ENCODE peak calls at places on chromosomes 6 and 20, in nine cellular contexts. S, F, D, A, Z, I, T, W and P are unnamed samples.

GRCh38 chr6:16747232-16748027 is 13.8 kb downstream of the ATXN1 start:
- DNase-seq in I (no peak), D (no peak), T (no peak), Z (peak; percentile 80), A (no peak), S (no peak), F (no peak), W (no peak), P (no peak)

GRCh38 chr6:9397981-9398559 is 962.7 kb upstream of the SLC35B3 start:
- DNase-seq in A (no peak), T (no peak), S (no peak), I (no peak), Z (no peak), W (no peak), F (no peak), D (no peak), P (no peak)

GRCh38 chr6:88359530-88360202 is 193.5 kb upstream of the CNR1 start:
- DNase-seq in Z (no peak), D (peak; percentile 94), T (no peak), F (no peak), W (no peak), A (no peak), I (no peak), S (no peak), P (no peak)

GRCh38 chr6:159086033-159086618 is 41.3 kb upstream of the TAGAP start:
- DNase-seq in Z (no peak), F (no peak), D (no peak), A (no peak), T (no peak), W (no peak), S (no peak), I (no peak), P (no peak)

GRCh38 chr6:81331526-81331925 is 421.0 kb downstream of the TENT5A start:
- DNase-seq in T (no peak), F (no peak), S (no peak), I (no peak), Z (peak; percentile 44), D (no peak), A (no peak), W (no peak), P (no peak)

GRCh38 chr20:22915512-22915911 is 119.6 kb upstream of the SSTR4 start:
- DNase-seq in S (no peak), W (no peak), Z (no peak), D (no peak), I (no peak), T (no peak), F (no peak), A (no peak), P (no peak)

GRCh38 chr6:129015721-129016120 is 132.8 kb downstream of the LAMA2 start:
- DNase-seq in T (no peak), F (no peak), Z (no peak), A (no peak), S (no peak), I (no peak), W (no peak), D (peak; percentile 89), P (no peak)

GRCh38 chr20:60239981-60240380 is 281.8 kb downstream of the CDH26 start:
- DNase-seq in F (no peak), T (no peak), I (no peak), Z (no peak), W (no peak), A (no peak), D (no peak), S (no peak), P (no peak)

GRCh38 chr6:134802426-134803058 is 147.4 kb downstream of the ALDH8A1 start:
- DNase-seq in A (no peak), F (no peak), S (no peak), W (no peak), Z (no peak), D (no peak), I (no peak), T (no peak), P (no peak)

GRCh38 chr20:34185766-34186620 is 55.2 kb upstream of the ASIP start:
- DNase-seq in A (no peak), D (no peak), T (no peak), Z (peak; percentile 46), W (no peak), I (no peak), S (no peak), F (no peak), P (no peak)

GRCh38 chr20:38965264-38965663 is 3.1 kb downstream of the DHX35 start:
- DNase-seq in F (no peak), I (no peak), Z (no peak), A (no peak), S (no peak), T (no peak), D (no peak), W (no peak), P (no peak)

GRCh38 chr20:61482425-61482887 is 230.4 kb downstream of the CDH4 start:
- DNase-seq in S (no peak), W (no peak), F (no peak), A (no peak), I (no peak), Z (no peak), D (no peak), T (no peak), P (no peak)

GRCh38 chr6:36967301-36967700 is 12.8 kb downstream of the PI16 start:
- DNase-seq in Z (no peak), A (no peak), T (no peak), F (no peak), I (no peak), S (no peak), W (no peak), D (no peak), P (no peak)

GRCh38 chr6:87277123-87277522 is 45.3 kb upstream of the SMIM8 start:
- DNase-seq in T (no peak), D (peak; percentile 16), Z (peak; percentile 10), W (no peak), A (no peak), F (peak; percentile 45), S (no peak), I (no peak), P (no peak)

GRCh38 chr20:16556299-16556698 is 16.9 kb downstream of the KIF16B start:
- DNase-seq in Z (no peak), F (no peak), T (no peak), S (no peak), D (no peak), I (no peak), W (no peak), A (no peak), P (no peak)

GRCh38 chr6:39137235-39137634 is 22.2 kb upstream of the SAYSD1 start:
- DNase-seq in D (peak; percentile 39), A (peak; percentile 1), W (peak; percentile 24), Z (peak; percentile 66), F (no peak), T (no peak), I (peak; percentile 17), S (peak; percentile 27), P (no peak)

GRCh38 chr20:33229843-33230242 is 6.0 kb upstream of the BPIFA1 start:
- DNase-seq in T (no peak), D (no peak), W (peak; percentile 44), A (no peak), I (no peak), Z (no peak), S (no peak), F (no peak), P (no peak)

GRCh38 chr6:129280719-129281118 is 397.8 kb downstream of the LAMA2 start:
- DNase-seq in I (peak; percentile 40), A (no peak), S (peak; percentile 55), F (peak; percentile 85), D (no peak), W (peak; percentile 5), T (peak; percentile 11), Z (no peak), P (no peak)

GRCh38 chr20:51750037-51750769 is 18.0 kb downstream of the ATP9A start:
- DNase-seq in S (no peak), D (no peak), I (peak; percentile 6), A (no peak), T (peak; percentile 16), Z (peak; percentile 92), W (no peak), F (no peak), P (no peak)

GRCh38 chr6:109944448-109944847 is 33.7 kb upstream of the GPR6 start:
- DNase-seq in W (no peak), I (no peak), F (no peak), S (no peak), T (no peak), Z (no peak), A (no peak), D (no peak), P (no peak)

GRCh38 chr6:143514996-143515760 is 3.7 kb upstream of the FUCA2 start:
- DNase-seq in A (no peak), F (peak; percentile 79), S (no peak), Z (peak; percentile 75), W (no peak), D (no peak), I (no peak), T (no peak), P (peak; percentile 35)

GRCh38 chr20:17775600-17775999 is 75.8 kb downstream of the BANF2 start:
- DNase-seq in T (no peak), D (no peak), W (no peak), I (no peak), Z (no peak), S (no peak), A (no peak), F (no peak), P (no peak)

GRCh38 chr6:50087231-50087954 is 37.7 kb upstream of the DEFB112 start:
- DNase-seq in T (no peak), A (no peak), S (no peak), D (no peak), W (no peak), F (no peak), Z (peak; percentile 8), I (no peak), P (no peak)

GRCh38 chr6:52877168-52877567 is 32.3 kb downstream of the GSTA3 start:
- DNase-seq in F (no peak), A (no peak), D (no peak), I (no peak), T (no peak), W (no peak), S (no peak), Z (peak; percentile 93), P (no peak)